ENCODE peak calls at places on chromosomes 6 and 20, in five cellular contexts. J is pancreas, S is testis, D is right lobe of liver, W is body of pancreas. M is an unnamed sample.

GRCh38 chr20:46746972-46747371 is 37.5 kb downstream of the SLC2A10 start:
- DNase-seq in J (no peak), S (no peak), D (no peak), W (no peak), M (no peak)

GRCh38 chr6:163707385-163708355 is 293.2 kb downstream of the QKI start:
- DNase-seq in J (no peak), S (no peak), D (no peak), W (no peak), M (no peak)

GRCh38 chr6:121285041-121285440 is 49.2 kb downstream of the TBC1D32 start:
- DNase-seq in J (no peak), S (no peak), D (no peak), W (no peak), M (no peak)

GRCh38 chr20:11676618-11677289 is 240.9 kb upstream of the BTBD3 start:
- DNase-seq in J (peak; percentile 43), S (peak; percentile 43), D (peak; percentile 60), W (peak; percentile 58), M (no peak)

GRCh38 chr20:38134427-38135281 is 30.4 kb downstream of the TGM2 start:
- DNase-seq in J (no peak), S (no peak), D (no peak), W (no peak), M (no peak)

GRCh38 chr6:85775883-85776282 is 133.2 kb upstream of the SYNCRIP start:
- DNase-seq in J (no peak), S (no peak), D (no peak), W (no peak), M (no peak)

GRCh38 chr6:93036835-93037234 is 382.5 kb downstream of the EPHA7 start:
- DNase-seq in J (no peak), S (peak; percentile 22), D (no peak), W (no peak), M (no peak)

GRCh38 chr6:115271001-115271400 is 789.7 kb downstream of the FRK start:
- DNase-seq in J (peak; percentile 5), S (no peak), D (no peak), W (no peak), M (no peak)

GRCh38 chr6:168195712-168196111 is 116.7 kb upstream of the FRMD1 start:
- DNase-seq in J (no peak), S (no peak), D (no peak), W (no peak), M (peak; percentile 5)

GRCh38 chr20:62485062-62485700 is 9.4 kb upstream of the GATA5 start:
- DNase-seq in J (no peak), S (peak; percentile 71), D (no peak), W (no peak), M (peak; percentile 78)

GRCh38 chr6:48067148-48067709 is 43.8 kb downstream of the PTCHD4 start:
- DNase-seq in J (no peak), S (no peak), D (no peak), W (no peak), M (no peak)

GRCh38 chr20:57451759-57452661 is 60.8 kb downstream of the RBM38 start:
- DNase-seq in J (no peak), S (no peak), D (no peak), W (no peak), M (no peak)

GRCh38 chr6:112040933-112041332 is 13.0 kb upstream of the CCN6 start:
- DNase-seq in J (no peak), S (no peak), D (no peak), W (no peak), M (no peak)

GRCh38 chr20:63572788-63573738 is 976 bp downstream of the HELZ2 start:
- DNase-seq in J (no peak), S (no peak), D (no peak), W (no peak), M (no peak)

GRCh38 chr20:57278457-57278856 is 12.0 kb upstream of the BMP7 start:
- DNase-seq in J (no peak), S (no peak), D (no peak), W (no peak), M (no peak)

GRCh38 chr20:41669708-41670263 is 51.6 kb upstream of the CHD6 start:
- DNase-seq in J (no peak), S (no peak), D (no peak), W (no peak), M (no peak)

GRCh38 chr20:20546402-20546801 is 166.0 kb downstream of the RALGAPA2 start:
- DNase-seq in J (no peak), S (no peak), D (no peak), W (no peak), M (no peak)

GRCh38 chr6:27295301-27296079 is 16.6 kb downstream of the POM121L2 start:
- DNase-seq in J (no peak), S (no peak), D (no peak), W (no peak), M (no peak)

GRCh38 chr20:38143646-38144554 is 21.2 kb downstream of the TGM2 start:
- DNase-seq in J (peak; percentile 50), S (no peak), D (peak; percentile 68), W (peak; percentile 31), M (peak; percentile 45)

GRCh38 chr6:140434761-140435160 is 1060.3 kb upstream of the CITED2 start:
- DNase-seq in J (no peak), S (no peak), D (no peak), W (no peak), M (no peak)

GRCh38 chr6:79810153-79810806 is 137.1 kb downstream of the ELOVL4 start:
- DNase-seq in J (no peak), S (no peak), D (no peak), W (no peak), M (no peak)

GRCh38 chr6:16769986-16770376 is 8.7 kb upstream of the ATXN1 start:
- DNase-seq in J (no peak), S (no peak), D (no peak), W (no peak), M (no peak)

DNA sequence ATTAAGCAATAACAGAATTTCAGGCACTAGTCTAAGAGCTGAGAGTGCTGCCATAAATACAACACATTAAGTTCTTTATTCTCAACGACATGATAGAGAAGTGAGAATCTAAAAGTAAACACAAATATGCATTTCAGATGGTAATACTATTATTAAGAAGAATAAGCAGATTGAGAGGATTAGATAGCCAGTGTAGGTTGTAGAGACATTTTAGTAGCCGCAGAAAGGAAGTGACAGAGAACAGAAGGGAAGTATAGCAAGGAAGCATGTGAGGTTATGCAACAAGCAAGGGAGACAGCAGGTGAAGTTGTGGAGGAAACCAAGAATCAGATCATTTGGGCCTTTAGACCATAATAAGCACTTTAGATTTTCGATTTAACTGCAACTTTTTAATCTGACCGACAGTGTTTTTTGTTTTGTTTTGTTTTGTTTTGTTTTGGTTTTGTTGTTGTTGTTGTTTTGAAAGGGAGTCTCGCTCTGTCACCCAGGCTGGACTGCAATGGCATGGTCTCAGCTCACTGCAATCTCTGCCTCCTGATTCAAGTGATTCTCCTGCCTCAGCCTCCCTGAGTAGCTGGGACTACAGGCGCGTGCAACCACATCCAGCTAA is 737.0 kb upstream of the ADGRB3 start:
- DNase-seq in J (no peak), S (no peak), D (no peak), W (no peak), M (no peak)
- H3K4me3 ChIP-seq in J (no peak overlapping the region), S (no peak overlapping the region), D (no peak overlapping the region), W (no peak overlapping the region), M (no peak overlapping the region)

DNA sequence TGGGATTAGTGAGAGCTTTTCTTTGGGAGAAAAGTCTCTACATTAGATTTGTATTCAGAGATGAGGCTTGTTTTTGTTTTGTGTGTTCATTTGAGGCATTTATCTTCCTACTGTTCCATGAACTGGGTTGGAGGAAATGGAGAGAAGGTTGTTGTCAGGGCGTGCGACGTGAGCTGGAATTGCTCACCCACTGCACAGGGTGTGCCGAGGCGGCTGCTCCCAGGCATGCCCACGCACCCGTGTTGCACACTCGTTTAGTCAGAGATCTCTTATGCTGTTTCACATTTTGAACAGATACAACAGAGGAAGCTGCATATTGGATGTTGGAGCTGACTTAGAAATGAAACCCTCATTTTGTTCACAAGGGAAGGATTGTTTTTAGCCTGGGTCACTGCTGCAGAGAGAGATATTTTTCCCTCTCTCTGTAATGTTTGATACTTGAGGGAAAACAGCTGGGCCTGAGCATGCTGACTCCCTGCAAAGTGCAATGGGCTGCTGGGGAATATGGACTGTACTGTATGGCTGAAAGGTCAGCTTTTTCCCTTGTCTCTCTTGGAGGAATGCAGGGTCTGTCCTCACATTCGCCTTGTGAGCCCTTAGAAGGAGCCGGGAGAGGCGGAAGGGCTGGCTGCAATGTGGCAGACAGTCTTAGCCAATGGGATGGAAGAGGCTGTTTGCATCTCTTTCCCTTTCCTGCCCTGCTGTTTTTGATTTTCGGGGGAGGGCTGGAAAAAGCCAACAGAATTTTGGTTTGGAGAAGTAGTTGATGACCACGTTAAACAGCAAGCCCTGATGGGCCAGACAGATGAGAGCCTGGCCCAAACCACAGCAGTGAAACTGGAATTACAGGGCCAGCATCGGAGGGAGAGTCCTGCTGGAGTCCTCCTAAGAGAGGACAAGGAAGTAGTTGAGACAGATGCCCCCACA is 170.8 kb downstream of the SASH1 start:
- DNase-seq in J (no peak), S (no peak), D (no peak), W (no peak), M (no peak)
- H3K4me3 ChIP-seq in J (no peak overlapping the region), S (no peak overlapping the region), D (no peak overlapping the region), W (no peak overlapping the region), M (peak overlapping the region; percentile 15)

GRCh38 chr6:1605822-1606532 is 3.7 kb upstream of the FOXC1 start:
- DNase-seq in J (no peak), S (no peak), D (no peak), W (peak; percentile 11), M (no peak)
- H3K4me3 ChIP-seq in J (no peak overlapping the region), S (no peak overlapping the region), D (no peak overlapping the region), W (no peak overlapping the region), M (no peak overlapping the region)

GRCh38 chr6:39844866-39845265 is 52.7 kb downstream of the DAAM2 start:
- DNase-seq in J (no peak), S (no peak), D (no peak), W (no peak), M (no peak)
- H3K4me3 ChIP-seq in J (no peak overlapping the region), S (no peak overlapping the region), D (no peak overlapping the region), W (no peak overlapping the region), M (no peak overlapping the region)

DNA sequence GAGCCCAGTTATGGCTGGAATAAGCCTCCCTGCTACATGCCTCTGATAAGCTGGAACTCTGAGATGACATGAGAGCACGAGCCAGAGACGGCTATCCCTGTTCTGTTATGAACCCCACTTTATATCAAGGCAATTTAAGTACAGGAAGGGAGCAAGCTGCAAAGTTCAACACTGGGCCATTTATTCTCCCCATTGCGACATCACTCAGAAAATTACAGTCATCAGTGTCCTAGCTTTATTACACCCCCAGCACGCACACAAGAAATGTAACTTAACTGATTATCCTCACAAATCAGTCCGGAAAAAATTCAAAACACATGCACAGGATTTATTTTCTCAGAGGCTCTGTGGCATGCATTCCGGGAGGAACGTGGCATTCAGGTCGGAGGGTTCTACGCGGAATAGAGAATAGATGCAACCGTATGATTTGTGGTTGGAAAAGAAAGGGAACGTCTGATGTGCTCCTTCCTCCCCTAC is 125.4 kb upstream of the SLC2A12 start:
- DNase-seq in J (no peak), S (no peak), D (no peak), W (no peak), M (no peak)
- H3K4me3 ChIP-seq in J (peak overlapping the region; percentile 38), S (peak overlapping the region; percentile 19), D (peak overlapping the region; percentile 31), W (no peak overlapping the region), M (peak overlapping the region; percentile 32)

DNA sequence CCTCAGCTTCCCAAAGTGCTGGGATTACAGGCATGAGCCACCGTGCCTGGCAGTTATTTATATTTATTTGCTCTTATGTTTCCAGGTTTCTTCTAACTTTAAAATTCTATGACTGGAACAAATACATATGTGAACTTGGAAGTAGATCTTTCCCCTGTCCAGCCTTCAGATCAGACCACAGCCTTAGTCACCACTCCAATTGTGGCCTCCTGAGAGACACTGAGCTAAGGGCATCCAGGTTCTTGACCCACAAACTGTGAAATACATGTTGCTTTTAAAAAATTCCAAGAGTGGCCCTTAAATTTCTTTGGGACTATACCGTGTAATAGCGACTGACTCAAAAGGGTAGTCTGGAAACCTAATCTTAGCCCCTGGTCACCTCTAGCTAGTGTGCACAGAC is 1.5 kb upstream of the ADGRG6 start:
- DNase-seq in J (no peak), S (no peak), D (no peak), W (no peak), M (no peak)
- H3K4me3 ChIP-seq in J (no peak overlapping the region), S (no peak overlapping the region), D (no peak overlapping the region), W (no peak overlapping the region), M (no peak overlapping the region)

M was measured in stomach.